ENCODE peak calls at places on chromosomes 13 and 19, in five cellular contexts. One of them, this sample, is unnamed.

GRCh38 chr19:10352764-10353671 is 13.6 kb upstream of the ICAM3 start:
- DNase-seq in GM12864: no peak
- DNase-seq in astrocyte: no peak
- DNase-seq in WERI-Rb-1: no peak
- DNase-seq in uterus: peak; percentile 52
- DNase-seq in this sample: no peak

GRCh38 chr13:114077121-114077937 is 55.1 kb downstream of the RASA3 start:
- DNase-seq in GM12864: no peak
- DNase-seq in astrocyte: no peak
- DNase-seq in WERI-Rb-1: no peak
- DNase-seq in uterus: peak; percentile 16
- DNase-seq in this sample: no peak

GRCh38 chr13:35882722-35883497 is 248.3 kb downstream of the DCLK1 start:
- DNase-seq in GM12864: no peak
- DNase-seq in astrocyte: no peak
- DNase-seq in WERI-Rb-1: no peak
- DNase-seq in uterus: no peak
- DNase-seq in this sample: no peak

GRCh38 chr13:23979361-23980159 is 82.3 kb upstream of the C1QTNF9B start:
- DNase-seq in GM12864: no peak
- DNase-seq in astrocyte: peak; percentile 91
- DNase-seq in WERI-Rb-1: peak; percentile 72
- DNase-seq in uterus: peak; percentile 79
- DNase-seq in this sample: no peak

GRCh38 chr13:114148521-114148855 is 16.1 kb upstream of the RASA3 start:
- DNase-seq in GM12864: peak; percentile 70
- DNase-seq in astrocyte: no peak
- DNase-seq in WERI-Rb-1: no peak
- DNase-seq in uterus: no peak
- DNase-seq in this sample: no peak

GRCh38 chr13:24746618-24747247 is 17.2 kb upstream of the RNF17 start:
- DNase-seq in GM12864: no peak
- DNase-seq in astrocyte: no peak
- DNase-seq in WERI-Rb-1: peak; percentile 65
- DNase-seq in uterus: no peak
- DNase-seq in this sample: no peak

GRCh38 chr13:94661396-94661795 is 50.9 kb downstream of the SOX21 start:
- DNase-seq in GM12864: no peak
- DNase-seq in astrocyte: no peak
- DNase-seq in WERI-Rb-1: no peak
- DNase-seq in uterus: no peak
- DNase-seq in this sample: no peak

GRCh38 chr13:32783067-32783466 is 196.8 kb downstream of the PDS5B start:
- DNase-seq in GM12864: peak; percentile 12
- DNase-seq in astrocyte: peak; percentile 71
- DNase-seq in WERI-Rb-1: no peak
- DNase-seq in uterus: no peak
- DNase-seq in this sample: no peak

GRCh38 chr19:50025794-50026549 is at the start of gene ZNF473:
- DNase-seq in GM12864: peak; percentile 89
- DNase-seq in astrocyte: peak; percentile 91
- DNase-seq in WERI-Rb-1: peak; percentile 94
- DNase-seq in uterus: peak; percentile 94
- DNase-seq in this sample: no peak

GRCh38 chr13:56932104-56932503 is 208.6 kb upstream of the PRR20A start:
- DNase-seq in GM12864: no peak
- DNase-seq in astrocyte: no peak
- DNase-seq in WERI-Rb-1: no peak
- DNase-seq in uterus: no peak
- DNase-seq in this sample: no peak

GRCh38 chr19:55344444-55344843 is 4.8 kb downstream of the KMT5C start:
- DNase-seq in GM12864: no peak
- DNase-seq in astrocyte: no peak
- DNase-seq in WERI-Rb-1: no peak
- DNase-seq in uterus: no peak
- DNase-seq in this sample: no peak
- TF ChIP-seq CTCF in GM12864: no peak
- TF ChIP-seq CTCF in astrocyte: no peak
- TF ChIP-seq CTCF in WERI-Rb-1: no peak
- TF ChIP-seq CTCF in uterus: no peak
- TF ChIP-seq CTCF in this sample: no peak

DNA sequence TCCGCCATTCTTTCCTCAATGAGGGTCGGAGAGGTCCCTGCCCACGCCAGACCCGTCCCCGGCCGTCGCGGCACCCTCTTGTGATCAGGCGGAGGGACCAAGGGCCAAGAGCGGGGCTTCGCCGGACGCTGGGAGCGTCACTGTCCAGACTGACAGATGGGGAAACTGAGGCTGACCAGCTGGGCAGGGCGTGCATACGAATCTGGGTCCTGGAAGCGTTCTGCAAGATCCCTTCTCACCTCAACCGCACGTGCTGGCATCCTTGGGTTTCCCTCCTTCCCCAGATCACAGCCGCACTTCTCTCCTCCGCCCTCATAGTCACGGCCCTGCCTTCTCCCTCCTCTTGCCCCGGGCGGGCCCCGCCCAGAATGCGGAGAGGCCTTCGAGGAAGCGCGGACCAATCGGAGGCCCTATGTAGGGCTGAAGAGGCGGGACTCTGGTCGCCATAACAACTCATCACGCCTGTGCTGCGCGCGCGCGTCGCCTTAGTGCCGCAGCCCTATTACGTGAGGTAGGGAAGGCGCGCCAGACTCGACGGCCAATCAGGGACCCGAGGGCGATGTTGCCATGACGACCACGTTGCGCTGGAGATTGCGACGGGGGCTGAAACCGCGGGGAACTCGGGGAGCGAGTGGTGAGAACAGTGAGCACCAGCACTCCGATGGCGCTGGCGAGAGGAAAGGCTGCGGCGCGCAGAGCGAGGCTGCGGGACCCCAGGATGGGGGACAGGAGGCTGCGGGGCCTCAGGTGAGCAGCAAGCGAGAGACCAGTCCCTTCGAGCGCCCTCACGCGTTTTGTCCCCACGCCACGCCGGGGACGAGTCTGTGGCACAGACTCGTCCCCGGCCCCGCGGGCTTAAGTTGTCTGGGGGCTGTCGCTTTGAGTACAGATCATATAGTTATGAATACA is 5.7 kb downstream of the RNF225 start:
- DNase-seq in GM12864: peak; percentile 97
- DNase-seq in astrocyte: peak; percentile 96
- DNase-seq in WERI-Rb-1: peak; percentile 99
- DNase-seq in uterus: peak; percentile 99
- DNase-seq in this sample: peak; percentile 99
- TF ChIP-seq CTCF in GM12864: peak; percentile 18
- TF ChIP-seq CTCF in astrocyte: no peak
- TF ChIP-seq CTCF in WERI-Rb-1: peak; percentile 6
- TF ChIP-seq CTCF in uterus: no peak
- TF ChIP-seq CTCF in this sample: no peak

DNA sequence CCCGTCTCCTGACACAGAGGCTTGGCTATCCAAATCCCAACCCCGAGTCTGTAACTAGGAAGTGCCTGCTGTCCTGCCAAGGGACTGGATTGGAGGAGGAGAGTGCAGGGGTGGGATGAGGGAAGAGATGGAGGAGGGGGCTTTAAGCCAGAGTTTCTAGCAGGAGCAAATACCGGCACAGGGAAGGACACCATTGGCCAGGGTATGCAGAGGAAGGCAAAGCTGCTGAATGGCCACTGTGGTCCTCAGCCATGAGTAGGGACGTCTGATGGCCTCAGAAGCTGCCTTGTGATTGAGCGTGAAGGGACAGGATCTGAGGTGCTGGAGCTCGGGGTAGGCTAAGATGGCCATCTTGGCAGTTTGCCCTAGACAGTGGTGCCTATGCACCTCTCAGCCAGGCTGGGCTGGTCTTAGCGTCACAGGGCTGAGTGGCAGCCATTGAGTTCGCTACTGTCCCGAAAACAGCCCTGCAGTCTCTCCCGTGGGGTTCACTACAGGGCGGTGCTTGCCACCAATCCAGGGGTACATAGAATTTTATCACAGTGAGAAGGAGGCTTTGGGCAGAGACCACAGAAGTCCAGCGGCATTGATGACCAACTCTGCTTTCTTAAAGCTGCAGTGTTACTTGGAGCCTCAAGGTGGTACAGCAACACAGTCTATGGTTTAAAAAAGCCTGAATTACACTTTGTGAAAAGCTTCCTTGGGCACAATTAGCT is 61.8 kb downstream of the AKAP11 start:
- DNase-seq in GM12864: peak; percentile 55
- DNase-seq in astrocyte: peak; percentile 10
- DNase-seq in WERI-Rb-1: no peak
- DNase-seq in uterus: no peak
- DNase-seq in this sample: no peak
- TF ChIP-seq CTCF in GM12864: peak; percentile 75
- TF ChIP-seq CTCF in astrocyte: peak; percentile 56
- TF ChIP-seq CTCF in WERI-Rb-1: peak; percentile 57
- TF ChIP-seq CTCF in uterus: no peak
- TF ChIP-seq CTCF in this sample: no peak

GRCh38 chr19:33248553-33248953 is 22.9 kb upstream of the SLC7A10 start:
- DNase-seq in GM12864: no peak
- DNase-seq in astrocyte: no peak
- DNase-seq in WERI-Rb-1: no peak
- DNase-seq in uterus: no peak
- DNase-seq in this sample: no peak

GRCh38 chr19:33246729-33247440 is 21.2 kb upstream of the SLC7A10 start:
- DNase-seq in GM12864: no peak
- DNase-seq in astrocyte: no peak
- DNase-seq in WERI-Rb-1: no peak
- DNase-seq in uterus: no peak
- DNase-seq in this sample: no peak

GRCh38 chr19:33247441-33247819 is 21.8 kb upstream of the SLC7A10 start:
- DNase-seq in GM12864: no peak
- DNase-seq in astrocyte: no peak
- DNase-seq in WERI-Rb-1: no peak
- DNase-seq in uterus: no peak
- DNase-seq in this sample: no peak

GRCh38 chr19:33248104-33248503 is 22.5 kb upstream of the SLC7A10 start:
- DNase-seq in GM12864: no peak
- DNase-seq in astrocyte: no peak
- DNase-seq in WERI-Rb-1: no peak
- DNase-seq in uterus: no peak
- DNase-seq in this sample: no peak

DNA sequence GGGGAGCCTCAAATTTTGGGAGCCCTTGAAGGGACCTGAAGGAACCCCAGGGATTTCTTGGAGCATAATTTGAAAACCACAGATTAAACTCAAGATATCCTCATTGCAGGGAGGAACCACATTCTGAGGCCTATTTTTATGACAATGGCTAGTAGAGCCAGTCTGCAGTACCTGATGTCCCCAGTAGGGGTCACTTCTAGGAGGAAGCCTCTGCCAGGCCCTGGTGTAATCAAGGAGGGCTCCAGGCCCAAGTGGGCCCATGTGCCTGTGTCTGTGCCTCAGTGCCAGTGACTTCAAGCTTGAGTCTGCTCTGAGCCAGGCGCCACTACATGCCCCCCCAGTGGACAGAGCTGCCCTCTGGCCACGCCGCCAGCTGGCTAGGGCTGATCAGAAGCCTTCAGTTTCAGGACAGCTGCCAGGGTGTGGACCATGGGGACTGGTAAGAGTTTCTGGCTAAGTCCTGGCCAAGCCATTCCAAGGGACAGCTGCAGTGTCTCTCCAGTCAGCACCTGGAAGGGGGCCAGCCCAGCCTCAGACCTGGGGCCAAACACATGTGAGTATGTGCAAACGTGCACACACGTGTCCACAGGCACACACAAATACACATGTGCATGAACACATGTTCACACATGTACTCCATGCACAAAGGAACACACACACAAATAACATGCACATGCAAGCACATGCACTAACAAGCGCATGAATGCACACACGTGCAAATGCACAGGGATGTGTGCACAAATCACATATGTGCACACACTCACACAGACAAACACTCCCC is 20.5 kb upstream of the SLC7A10 start:
- DNase-seq in GM12864: no peak
- DNase-seq in astrocyte: no peak
- DNase-seq in WERI-Rb-1: no peak
- DNase-seq in uterus: no peak
- DNase-seq in this sample: no peak
- TF ChIP-seq CTCF in GM12864: peak; percentile 67
- TF ChIP-seq CTCF in astrocyte: no peak
- TF ChIP-seq CTCF in WERI-Rb-1: peak; percentile 82
- TF ChIP-seq CTCF in uterus: no peak
- TF ChIP-seq CTCF in this sample: peak; percentile 75

GRCh38 chr19:2337329-2337707 is 8.8 kb downstream of the SPPL2B start:
- DNase-seq in GM12864: no peak
- DNase-seq in astrocyte: peak; percentile 47
- DNase-seq in WERI-Rb-1: no peak
- DNase-seq in uterus: peak; percentile 41
- DNase-seq in this sample: no peak
- TF ChIP-seq CTCF in GM12864: no peak
- TF ChIP-seq CTCF in astrocyte: peak; percentile 7
- TF ChIP-seq CTCF in WERI-Rb-1: no peak
- TF ChIP-seq CTCF in uterus: peak; percentile 29
- TF ChIP-seq CTCF in this sample: peak; percentile 23

GRCh38 chr13:59392328-59392727 is 771.4 kb downstream of the DIAPH3 start:
- DNase-seq in GM12864: no peak
- DNase-seq in astrocyte: no peak
- DNase-seq in WERI-Rb-1: no peak
- DNase-seq in uterus: no peak
- DNase-seq in this sample: no peak

GRCh38 chr13:59394526-59394925 is 769.2 kb downstream of the DIAPH3 start:
- DNase-seq in GM12864: no peak
- DNase-seq in astrocyte: no peak
- DNase-seq in WERI-Rb-1: no peak
- DNase-seq in uterus: no peak
- DNase-seq in this sample: no peak

GRCh38 chr13:59391696-59392095 is 772.0 kb downstream of the DIAPH3 start:
- DNase-seq in GM12864: peak; percentile 71
- DNase-seq in astrocyte: peak; percentile 36
- DNase-seq in WERI-Rb-1: peak; percentile 35
- DNase-seq in uterus: peak; percentile 16
- DNase-seq in this sample: peak; percentile 16
- TF ChIP-seq CTCF in GM12864: peak; percentile 85
- TF ChIP-seq CTCF in astrocyte: peak; percentile 93
- TF ChIP-seq CTCF in WERI-Rb-1: peak; percentile 63
- TF ChIP-seq CTCF in uterus: peak; percentile 70
- TF ChIP-seq CTCF in this sample: peak; percentile 73

DNA sequence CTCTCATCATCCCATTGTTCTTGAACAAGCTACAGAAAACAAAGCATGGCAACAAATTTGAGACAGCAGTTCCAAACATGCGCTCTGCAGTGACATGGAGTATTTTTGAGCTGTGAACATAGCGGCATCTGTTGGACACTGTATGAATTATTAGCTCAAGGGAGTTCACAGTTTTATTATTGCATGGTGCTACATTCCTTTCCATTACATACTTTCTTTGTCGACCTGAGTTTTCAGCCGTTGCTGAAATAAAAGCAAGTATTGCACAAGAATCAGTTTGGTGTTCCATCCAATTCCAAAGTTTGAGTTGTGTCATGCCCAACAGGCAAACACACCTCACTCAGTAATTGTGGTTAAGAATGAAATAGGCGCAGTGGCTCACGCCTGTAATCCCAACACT is 30.1 kb upstream of the METTL21C start:
- DNase-seq in GM12864: no peak
- DNase-seq in astrocyte: peak; percentile 3
- DNase-seq in WERI-Rb-1: peak; percentile 59
- DNase-seq in uterus: no peak
- DNase-seq in this sample: no peak
- TF ChIP-seq CTCF in GM12864: peak; percentile 34
- TF ChIP-seq CTCF in astrocyte: peak; percentile 36
- TF ChIP-seq CTCF in WERI-Rb-1: peak; percentile 80
- TF ChIP-seq CTCF in uterus: peak; percentile 68
- TF ChIP-seq CTCF in this sample: peak; percentile 51

GRCh38 chr13:60654405-60654804 is 257.4 kb downstream of the TDRD3 start:
- DNase-seq in GM12864: no peak
- DNase-seq in astrocyte: no peak
- DNase-seq in WERI-Rb-1: peak; percentile 37
- DNase-seq in uterus: no peak
- DNase-seq in this sample: no peak
- TF ChIP-seq CTCF in GM12864: peak; percentile 21
- TF ChIP-seq CTCF in astrocyte: peak; percentile 47
- TF ChIP-seq CTCF in WERI-Rb-1: peak; percentile 62
- TF ChIP-seq CTCF in uterus: peak; percentile 33
- TF ChIP-seq CTCF in this sample: peak; percentile 16

This sample was measured in HCT116.